ENCODE peak calls at places on chromosomes 6 and 20, in ten cellular contexts. Z is vagina, B is HCT116, C is upper lobe of left lung, O is H1, X is SK-N-MC, G is spleen, E is GM12878, J is sigmoid colon, M is breast epithelium. H is an unnamed sample.

GRCh38 chr6:36514554-36515456 is 32.5 kb downstream of the STK38 start:
- DNase-seq in Z (no peak), B (no peak), C (no peak), O (no peak), X (no peak), G (no peak), E (no peak), J (no peak), M (no peak), H (no peak)

GRCh38 chr6:135325624-135326424 is 144.7 kb downstream of the MYB start:
- DNase-seq in Z (no peak), B (no peak), C (no peak), O (no peak), X (no peak), G (no peak), E (no peak), J (no peak), M (no peak), H (no peak)

GRCh38 chr6:128394171-128394570 is 126.2 kb downstream of the PTPRK start:
- DNase-seq in Z (no peak), B (no peak), C (no peak), O (no peak), X (no peak), G (no peak), E (no peak), J (no peak), M (no peak), H (no peak)

GRCh38 chr6:128071212-128071611 is 170.4 kb upstream of the THEMIS start:
- DNase-seq in Z (no peak), B (no peak), C (no peak), O (no peak), X (no peak), G (no peak), E (no peak), J (no peak), M (no peak), H (no peak)

GRCh38 chr20:48731581-48731980 is 96.2 kb downstream of the PREX1 start:
- DNase-seq in Z (no peak), B (no peak), C (no peak), O (no peak), X (no peak), G (no peak), E (no peak), J (no peak), M (no peak), H (no peak)

GRCh38 chr6:109799664-109800063 is 108.6 kb downstream of the FIG4 start:
- DNase-seq in Z (no peak), B (no peak), C (no peak), O (no peak), X (no peak), G (no peak), E (no peak), J (no peak), M (no peak), H (no peak)

GRCh38 chr20:14512856-14513255 is 175.4 kb upstream of the FLRT3 start:
- DNase-seq in Z (no peak), B (no peak), C (no peak), O (no peak), X (no peak), G (no peak), E (no peak), J (no peak), M (no peak), H (no peak)

GRCh38 chr20:13220194-13220856 is 749 bp upstream of the ISM1 start:
- DNase-seq in Z (no peak), B (no peak), C (peak; percentile 35), O (peak; percentile 81), X (no peak), G (peak; percentile 79), E (no peak), J (peak; percentile 86), M (peak; percentile 71), H (peak; percentile 20)

GRCh38 chr6:113818528-113818927 is 38.6 kb upstream of the MARCKS start:
- DNase-seq in Z (no peak), B (no peak), C (no peak), O (no peak), X (no peak), G (no peak), E (no peak), J (no peak), M (no peak), H (no peak)

GRCh38 chr6:56906752-56907151 is 48.2 kb upstream of the BEND6 start:
- DNase-seq in Z (no peak), B (no peak), C (no peak), O (no peak), X (no peak), G (no peak), E (no peak), J (no peak), M (no peak), H (no peak)

GRCh38 chr6:87908978-87909802 is 138.5 kb upstream of the SPACA1 start:
- DNase-seq in Z (no peak), B (no peak), C (no peak), O (no peak), X (no peak), G (no peak), E (no peak), J (no peak), M (no peak), H (no peak)

GRCh38 chr6:157075549-157076426 is 247.5 kb downstream of the TMEM242 start:
- DNase-seq in Z (no peak), B (peak; percentile 3), C (no peak), O (no peak), X (no peak), G (no peak), E (peak; percentile 44), J (no peak), M (no peak), H (no peak)

GRCh38 chr20:63534831-63535651 is 2.1 kb downstream of the PTK6 start:
- DNase-seq in Z (no peak), B (no peak), C (no peak), O (no peak), X (no peak), G (peak; percentile 84), E (no peak), J (no peak), M (no peak), H (no peak)

GRCh38 chr20:34580588-34580940 is 22.0 kb downstream of the MAP1LC3A start:
- DNase-seq in Z (peak; percentile 72), B (no peak), C (no peak), O (no peak), X (no peak), G (no peak), E (no peak), J (no peak), M (no peak), H (no peak)

GRCh38 chr6:71419217-71419953 is 130.8 kb downstream of the OGFRL1 start:
- DNase-seq in Z (no peak), B (no peak), C (no peak), O (peak; percentile 53), X (no peak), G (peak; percentile 70), E (no peak), J (no peak), M (no peak), H (no peak)

GRCh38 chr6:4358414-4359107 is 223.2 kb upstream of the ECI2 start:
- DNase-seq in Z (peak; percentile 98), B (peak; percentile 98), C (peak; percentile 81), O (no peak), X (no peak), G (peak; percentile 82), E (no peak), J (peak; percentile 93), M (peak; percentile 96), H (peak; percentile 74)

GRCh38 chr20:39269031-39269461 is 306.9 kb downstream of the DHX35 start:
- DNase-seq in Z (no peak), B (peak; percentile 13), C (peak; percentile 24), O (peak; percentile 92), X (no peak), G (peak; percentile 84), E (no peak), J (peak; percentile 70), M (no peak), H (peak; percentile 40)

GRCh38 chr6:130604869-130605401 is 222.3 kb upstream of the SMLR1 start:
- DNase-seq in Z (no peak), B (no peak), C (no peak), O (no peak), X (no peak), G (no peak), E (no peak), J (no peak), M (no peak), H (no peak)
- H3K27ac ChIP-seq in Z (no peak overlapping the region), B (no peak overlapping the region), C (no peak overlapping the region), O (no peak overlapping the region), X (no peak overlapping the region), G (no peak overlapping the region), E (no peak overlapping the region), J (no peak overlapping the region), M (no peak overlapping the region), H (no peak overlapping the region)

GRCh38 chr20:4065405-4065841 is 50.1 kb upstream of the RNF24 start:
- DNase-seq in Z (no peak), B (no peak), C (no peak), O (no peak), X (no peak), G (no peak), E (no peak), J (no peak), M (no peak), H (no peak)
- TF ChIP-seq POLR2AphosphoS5 in Z (no peak), B (no peak), C (no peak), O (no peak), X (no peak), G (no peak), E (no peak), J (no peak), M (no peak), H (no peak)

GRCh38 chr20:54114109-54114508 is 43.7 kb upstream of the BCAS1 start:
- DNase-seq in Z (no peak), B (no peak), C (no peak), O (no peak), X (no peak), G (no peak), E (no peak), J (no peak), M (no peak), H (no peak)

GRCh38 chr20:54119744-54120143 is 49.4 kb upstream of the BCAS1 start:
- DNase-seq in Z (no peak), B (no peak), C (no peak), O (no peak), X (no peak), G (no peak), E (no peak), J (no peak), M (no peak), H (no peak)

GRCh38 chr20:54118220-54119001 is 48.0 kb upstream of the BCAS1 start:
- DNase-seq in Z (no peak), B (no peak), C (no peak), O (no peak), X (no peak), G (no peak), E (no peak), J (no peak), M (no peak), H (no peak)

GRCh38 chr20:54115172-54115854 is 44.9 kb upstream of the BCAS1 start:
- DNase-seq in Z (peak; percentile 94), B (no peak), C (peak; percentile 28), O (no peak), X (no peak), G (no peak), E (no peak), J (peak; percentile 80), M (no peak), H (no peak)

GRCh38 chr20:54116550-54117235 is 46.3 kb upstream of the BCAS1 start:
- DNase-seq in Z (no peak), B (no peak), C (no peak), O (no peak), X (no peak), G (no peak), E (no peak), J (no peak), M (no peak), H (no peak)
- H3K27ac ChIP-seq in Z (peak overlapping the region; percentile 78), B (no peak overlapping the region), C (no peak overlapping the region), O (no peak overlapping the region), X (no peak overlapping the region), G (no peak overlapping the region), E (no peak overlapping the region), J (no peak overlapping the region), M (no peak overlapping the region), H (no peak overlapping the region)

GRCh38 chr20:44552950-44553908 is 29.1 kb upstream of the PKIG start:
- DNase-seq in Z (no peak), B (no peak), C (peak; percentile 50), O (no peak), X (no peak), G (no peak), E (no peak), J (no peak), M (no peak), H (no peak)
- TF ChIP-seq POLR2AphosphoS5 in Z (peak; percentile 30), B (no peak), C (no peak), O (no peak), X (no peak), G (no peak), E (no peak), J (peak; percentile 49), M (no peak), H (no peak)

H was measured in prostate gland.